ENCODE peak calls at places on chromosomes 13 and 19, in seven cellular contexts. One of them, this sample, is unnamed.

GRCh38 chr19:17026041-17026658 is 460 bp downstream of the CPAMD8 start:
- DNase-seq in brain microvascular endothelial cell: no peak
- DNase-seq in CD8-positive, alpha-beta memory T cell: peak
- DNase-seq in cardiac fibroblast: no peak
- DNase-seq in trophoblast cell: peak
- DNase-seq in AG04450: no peak
- DNase-seq in tibial artery: no peak
- DNase-seq in this sample: no peak

GRCh38 chr13:51524846-51525566 is 59.3 kb upstream of the WDFY2 start:
- DNase-seq in brain microvascular endothelial cell: peak
- DNase-seq in AG04450: no peak
- DNase-seq in cardiac fibroblast: peak
- DNase-seq in tibial artery: no peak
- DNase-seq in trophoblast cell: peak
- DNase-seq in CD8-positive, alpha-beta memory T cell: no peak
- DNase-seq in this sample: no peak

GRCh38 chr19:16527971-16528521 is 14.2 kb downstream of the CHERP start:
- DNase-seq in AG04450: no peak
- DNase-seq in cardiac fibroblast: peak
- DNase-seq in brain microvascular endothelial cell: no peak
- DNase-seq in tibial artery: no peak
- DNase-seq in trophoblast cell: peak
- DNase-seq in CD8-positive, alpha-beta memory T cell: peak
- DNase-seq in this sample: no peak

GRCh38 chr13:107099661-107100060 is 531.7 kb upstream of the ARGLU1 start:
- DNase-seq in cardiac fibroblast: peak
- DNase-seq in tibial artery: no peak
- DNase-seq in brain microvascular endothelial cell: peak
- DNase-seq in trophoblast cell: peak
- DNase-seq in AG04450: peak
- DNase-seq in CD8-positive, alpha-beta memory T cell: no peak
- DNase-seq in this sample: no peak

GRCh38 chr19:38197937-38198704 is 25.9 kb downstream of the DPF1 start:
- DNase-seq in AG04450: no peak
- DNase-seq in brain microvascular endothelial cell: no peak
- DNase-seq in CD8-positive, alpha-beta memory T cell: no peak
- DNase-seq in tibial artery: no peak
- DNase-seq in trophoblast cell: no peak
- DNase-seq in cardiac fibroblast: no peak
- DNase-seq in this sample: no peak

GRCh38 chr13:44936246-44936645 is 53.0 kb downstream of the NUFIP1 start:
- DNase-seq in tibial artery: no peak
- DNase-seq in AG04450: no peak
- DNase-seq in cardiac fibroblast: no peak
- DNase-seq in brain microvascular endothelial cell: no peak
- DNase-seq in CD8-positive, alpha-beta memory T cell: no peak
- DNase-seq in trophoblast cell: no peak
- DNase-seq in this sample: no peak

GRCh38 chr13:78131811-78132210 is 213.2 kb upstream of the EDNRB start:
- DNase-seq in trophoblast cell: no peak
- DNase-seq in CD8-positive, alpha-beta memory T cell: no peak
- DNase-seq in brain microvascular endothelial cell: no peak
- DNase-seq in tibial artery: no peak
- DNase-seq in cardiac fibroblast: peak
- DNase-seq in AG04450: no peak
- DNase-seq in this sample: no peak

GRCh38 chr13:90640976-90641375 is 706.5 kb upstream of the MIR17HG start:
- DNase-seq in brain microvascular endothelial cell: peak
- DNase-seq in trophoblast cell: peak
- DNase-seq in AG04450: no peak
- DNase-seq in tibial artery: no peak
- DNase-seq in CD8-positive, alpha-beta memory T cell: no peak
- DNase-seq in cardiac fibroblast: peak
- DNase-seq in this sample: no peak

GRCh38 chr13:29162638-29163037 is 342.5 kb downstream of the MTUS2 start:
- DNase-seq in trophoblast cell: peak
- DNase-seq in AG04450: no peak
- DNase-seq in CD8-positive, alpha-beta memory T cell: no peak
- DNase-seq in tibial artery: no peak
- DNase-seq in brain microvascular endothelial cell: no peak
- DNase-seq in cardiac fibroblast: no peak
- DNase-seq in this sample: no peak

GRCh38 chr19:2274937-2275535 is 6.9 kb downstream of the PEAK3 start:
- DNase-seq in AG04450: no peak
- DNase-seq in CD8-positive, alpha-beta memory T cell: peak
- DNase-seq in tibial artery: no peak
- DNase-seq in brain microvascular endothelial cell: peak
- DNase-seq in trophoblast cell: peak
- DNase-seq in cardiac fibroblast: peak
- DNase-seq in this sample: peak

GRCh38 chr19:47538812-47539211 is 23.9 kb upstream of the NAPA start:
- DNase-seq in brain microvascular endothelial cell: no peak
- DNase-seq in cardiac fibroblast: no peak
- DNase-seq in AG04450: no peak
- DNase-seq in CD8-positive, alpha-beta memory T cell: no peak
- DNase-seq in tibial artery: no peak
- DNase-seq in trophoblast cell: no peak
- DNase-seq in this sample: no peak

GRCh38 chr19:56671613-56671994 is at the start of gene ZNF835:
- DNase-seq in CD8-positive, alpha-beta memory T cell: peak
- DNase-seq in cardiac fibroblast: peak
- DNase-seq in brain microvascular endothelial cell: peak
- DNase-seq in tibial artery: peak
- DNase-seq in trophoblast cell: peak
- DNase-seq in AG04450: no peak
- DNase-seq in this sample: peak

GRCh38 chr13:80339841-80340642 is 884 bp downstream of the SPRY2 start:
- DNase-seq in trophoblast cell: peak
- DNase-seq in brain microvascular endothelial cell: peak
- DNase-seq in CD8-positive, alpha-beta memory T cell: peak
- DNase-seq in cardiac fibroblast: peak
- DNase-seq in AG04450: no peak
- DNase-seq in tibial artery: peak
- DNase-seq in this sample: peak

GRCh38 chr13:60933638-60934037 is 482.0 kb downstream of the PCDH20 start:
- DNase-seq in trophoblast cell: no peak
- DNase-seq in CD8-positive, alpha-beta memory T cell: no peak
- DNase-seq in brain microvascular endothelial cell: no peak
- DNase-seq in cardiac fibroblast: peak
- DNase-seq in tibial artery: no peak
- DNase-seq in AG04450: no peak
- DNase-seq in this sample: no peak

GRCh38 chr19:4088975-4089374 is 22.3 kb upstream of the ZBTB7A start:
- DNase-seq in AG04450: no peak
- DNase-seq in trophoblast cell: peak
- DNase-seq in tibial artery: no peak
- DNase-seq in CD8-positive, alpha-beta memory T cell: peak
- DNase-seq in cardiac fibroblast: no peak
- DNase-seq in brain microvascular endothelial cell: no peak
- DNase-seq in this sample: no peak
- H3K4me3 ChIP-seq in AG04450: no peak
- H3K4me3 ChIP-seq in trophoblast cell: no peak
- H3K4me3 ChIP-seq in tibial artery: peak
- H3K4me3 ChIP-seq in CD8-positive, alpha-beta memory T cell: peak
- H3K4me3 ChIP-seq in cardiac fibroblast: no peak
- H3K4me3 ChIP-seq in brain microvascular endothelial cell: no peak
- H3K4me3 ChIP-seq in this sample: no peak

GRCh38 chr19:3287814-3288213 is 63.4 kb downstream of the CELF5 start:
- DNase-seq in cardiac fibroblast: no peak
- DNase-seq in tibial artery: no peak
- DNase-seq in CD8-positive, alpha-beta memory T cell: no peak
- DNase-seq in brain microvascular endothelial cell: no peak
- DNase-seq in trophoblast cell: no peak
- DNase-seq in AG04450: no peak
- DNase-seq in this sample: no peak

GRCh38 chr19:3283886-3284657 is 59.6 kb downstream of the CELF5 start:
- DNase-seq in AG04450: no peak
- DNase-seq in trophoblast cell: no peak
- DNase-seq in brain microvascular endothelial cell: no peak
- DNase-seq in cardiac fibroblast: no peak
- DNase-seq in CD8-positive, alpha-beta memory T cell: no peak
- DNase-seq in tibial artery: no peak
- DNase-seq in this sample: no peak

GRCh38 chr19:3284759-3285646 is 60.5 kb downstream of the CELF5 start:
- DNase-seq in brain microvascular endothelial cell: peak
- DNase-seq in trophoblast cell: peak
- DNase-seq in CD8-positive, alpha-beta memory T cell: peak
- DNase-seq in AG04450: peak
- DNase-seq in cardiac fibroblast: peak
- DNase-seq in tibial artery: no peak
- DNase-seq in this sample: peak

GRCh38 chr19:3283246-3283751 is 58.8 kb downstream of the CELF5 start:
- DNase-seq in tibial artery: no peak
- DNase-seq in cardiac fibroblast: no peak
- DNase-seq in AG04450: no peak
- DNase-seq in trophoblast cell: no peak
- DNase-seq in CD8-positive, alpha-beta memory T cell: no peak
- DNase-seq in brain microvascular endothelial cell: no peak
- DNase-seq in this sample: no peak

DNA sequence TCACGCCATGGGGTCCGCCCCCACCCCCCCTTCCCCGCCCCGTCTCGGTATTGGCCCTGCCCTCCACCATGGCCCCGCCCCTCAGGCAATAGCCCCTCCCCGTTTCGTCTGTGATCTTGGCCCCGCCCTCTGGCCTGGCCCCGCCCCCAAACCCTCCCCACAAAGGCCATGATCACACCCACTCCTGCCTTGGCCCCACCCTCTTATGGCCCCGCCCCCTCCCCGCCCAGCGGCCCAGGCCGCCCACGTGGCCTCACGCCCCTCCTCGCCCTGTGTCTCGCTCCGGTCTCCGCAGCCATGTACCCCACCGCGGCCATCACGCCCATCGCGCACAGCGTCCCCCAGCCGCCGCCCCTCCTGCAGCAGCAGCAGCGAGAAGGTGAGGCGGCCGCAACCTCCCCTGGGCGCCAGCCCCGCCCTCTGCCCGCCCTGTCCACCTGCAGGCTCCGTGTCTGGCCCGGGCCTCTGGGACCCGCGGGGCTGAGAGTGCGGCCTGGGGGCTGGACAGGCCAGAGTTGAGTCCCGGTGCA is 61.3 kb downstream of the CELF5 start:
- DNase-seq in trophoblast cell: no peak
- DNase-seq in cardiac fibroblast: no peak
- DNase-seq in brain microvascular endothelial cell: no peak
- DNase-seq in CD8-positive, alpha-beta memory T cell: peak
- DNase-seq in AG04450: no peak
- DNase-seq in tibial artery: no peak
- DNase-seq in this sample: no peak
- H3K4me3 ChIP-seq in trophoblast cell: no peak
- H3K4me3 ChIP-seq in cardiac fibroblast: no peak
- H3K4me3 ChIP-seq in brain microvascular endothelial cell: no peak
- H3K4me3 ChIP-seq in CD8-positive, alpha-beta memory T cell: no peak
- H3K4me3 ChIP-seq in AG04450: no peak
- H3K4me3 ChIP-seq in tibial artery: no peak
- H3K4me3 ChIP-seq in this sample: peak

DNA sequence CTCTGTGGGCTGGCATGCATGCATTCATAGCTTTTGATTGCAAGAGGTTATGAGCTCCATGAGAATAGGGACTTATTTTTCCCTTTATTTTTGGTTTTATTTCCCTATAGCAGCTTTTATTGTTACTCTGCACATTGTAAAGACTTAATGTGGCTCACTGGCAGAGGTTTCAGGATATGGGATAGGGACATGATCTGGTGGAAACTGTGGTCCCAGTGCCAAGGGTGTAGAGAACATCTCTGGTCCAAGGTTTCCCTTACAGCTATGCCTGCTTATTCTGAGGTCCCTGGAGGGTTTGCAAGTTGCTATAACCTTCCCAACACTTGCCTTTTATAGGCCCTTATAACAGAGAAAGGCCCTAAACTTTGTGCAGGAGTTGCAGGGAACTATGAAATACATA is 33.6 kb downstream of the LMO7 start:
- DNase-seq in trophoblast cell: no peak
- DNase-seq in CD8-positive, alpha-beta memory T cell: no peak
- DNase-seq in brain microvascular endothelial cell: no peak
- DNase-seq in AG04450: no peak
- DNase-seq in cardiac fibroblast: no peak
- DNase-seq in tibial artery: no peak
- DNase-seq in this sample: no peak
- H3K4me3 ChIP-seq in trophoblast cell: no peak
- H3K4me3 ChIP-seq in CD8-positive, alpha-beta memory T cell: no peak
- H3K4me3 ChIP-seq in brain microvascular endothelial cell: no peak
- H3K4me3 ChIP-seq in AG04450: no peak
- H3K4me3 ChIP-seq in cardiac fibroblast: no peak
- H3K4me3 ChIP-seq in tibial artery: no peak
- H3K4me3 ChIP-seq in this sample: no peak

DNA sequence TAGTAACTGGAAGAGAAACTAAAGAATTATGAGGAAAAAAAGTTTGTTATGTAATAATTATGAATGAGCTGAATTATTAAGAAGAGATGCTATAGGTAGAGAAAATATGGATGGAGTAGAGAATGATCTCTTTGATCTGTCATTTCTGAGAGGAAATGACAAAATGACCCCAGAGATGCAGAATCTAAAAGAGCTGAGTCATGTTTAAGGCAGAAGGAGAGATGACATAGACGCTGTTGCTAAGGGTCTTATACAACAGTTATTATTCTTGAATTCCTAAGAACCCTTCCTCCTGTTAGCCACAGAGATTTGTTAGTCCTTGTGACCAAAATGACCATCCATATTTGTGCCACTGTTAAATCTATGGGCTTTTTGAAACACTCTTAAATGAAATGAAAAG is 58.3 kb upstream of the FREM2 start:
- DNase-seq in cardiac fibroblast: peak
- DNase-seq in brain microvascular endothelial cell: no peak
- DNase-seq in tibial artery: no peak
- DNase-seq in CD8-positive, alpha-beta memory T cell: no peak
- DNase-seq in trophoblast cell: no peak
- DNase-seq in AG04450: no peak
- DNase-seq in this sample: no peak
- H3K4me3 ChIP-seq in cardiac fibroblast: no peak
- H3K4me3 ChIP-seq in brain microvascular endothelial cell: no peak
- H3K4me3 ChIP-seq in tibial artery: no peak
- H3K4me3 ChIP-seq in CD8-positive, alpha-beta memory T cell: no peak
- H3K4me3 ChIP-seq in trophoblast cell: no peak
- H3K4me3 ChIP-seq in AG04450: no peak
- H3K4me3 ChIP-seq in this sample: no peak

GRCh38 chr19:18830488-18830887 is 1.3 kb upstream of the UPF1 start:
- DNase-seq in brain microvascular endothelial cell: no peak
- DNase-seq in cardiac fibroblast: no peak
- DNase-seq in trophoblast cell: no peak
- DNase-seq in CD8-positive, alpha-beta memory T cell: no peak
- DNase-seq in AG04450: no peak
- DNase-seq in tibial artery: no peak
- DNase-seq in this sample: no peak
- H3K4me3 ChIP-seq in brain microvascular endothelial cell: no peak
- H3K4me3 ChIP-seq in cardiac fibroblast: no peak
- H3K4me3 ChIP-seq in trophoblast cell: no peak
- H3K4me3 ChIP-seq in CD8-positive, alpha-beta memory T cell: no peak
- H3K4me3 ChIP-seq in AG04450: no peak
- H3K4me3 ChIP-seq in tibial artery: no peak
- H3K4me3 ChIP-seq in this sample: no peak

GRCh38 chr19:13398182-13398581 is 108.1 kb downstream of the CACNA1A start:
- DNase-seq in AG04450: no peak
- DNase-seq in trophoblast cell: no peak
- DNase-seq in brain microvascular endothelial cell: no peak
- DNase-seq in cardiac fibroblast: no peak
- DNase-seq in tibial artery: no peak
- DNase-seq in CD8-positive, alpha-beta memory T cell: no peak
- DNase-seq in this sample: no peak
- H3K4me3 ChIP-seq in AG04450: peak
- H3K4me3 ChIP-seq in trophoblast cell: no peak
- H3K4me3 ChIP-seq in brain microvascular endothelial cell: no peak
- H3K4me3 ChIP-seq in cardiac fibroblast: no peak
- H3K4me3 ChIP-seq in tibial artery: no peak
- H3K4me3 ChIP-seq in CD8-positive, alpha-beta memory T cell: no peak
- H3K4me3 ChIP-seq in this sample: no peak

This sample was measured in right atrium auricular region.